ENCODE peak calls at places on chromosome 4, in seven cellular contexts. One of them, this sample, is unnamed.

GRCh38 chr4:147596976-147597375 is 20.2 kb upstream of the TMEM184C start:
- DNase-seq in GM23338: no peak
- DNase-seq in GM23248: peak; percentile 83
- DNase-seq in HCT116: no peak
- DNase-seq in mammary epithelial cell: peak; percentile 64
- DNase-seq in astrocyte: peak; percentile 86
- DNase-seq in endothelial cell of umbilical vein: peak; percentile 76
- DNase-seq in this sample: no peak

GRCh38 chr4:141746026-141746425 is 109.6 kb downstream of the IL15 start:
- DNase-seq in GM23338: no peak
- DNase-seq in GM23248: no peak
- DNase-seq in HCT116: no peak
- DNase-seq in mammary epithelial cell: no peak
- DNase-seq in astrocyte: peak; percentile 3
- DNase-seq in endothelial cell of umbilical vein: peak; percentile 78
- DNase-seq in this sample: no peak

GRCh38 chr4:109890076-109890475 is 22.6 kb upstream of the EGF start:
- DNase-seq in GM23338: no peak
- DNase-seq in GM23248: no peak
- DNase-seq in HCT116: no peak
- DNase-seq in mammary epithelial cell: no peak
- DNase-seq in astrocyte: no peak
- DNase-seq in endothelial cell of umbilical vein: no peak
- DNase-seq in this sample: no peak

GRCh38 chr4:70190579-70190978 is 4.9 kb upstream of the ODAM start:
- DNase-seq in GM23338: peak; percentile 16
- DNase-seq in GM23248: no peak
- DNase-seq in HCT116: no peak
- DNase-seq in mammary epithelial cell: no peak
- DNase-seq in astrocyte: no peak
- DNase-seq in endothelial cell of umbilical vein: no peak
- DNase-seq in this sample: no peak

GRCh38 chr4:26856906-26857277 is 3.7 kb upstream of the STIM2 start:
- DNase-seq in GM23338: no peak
- DNase-seq in GM23248: peak; percentile 18
- DNase-seq in HCT116: no peak
- DNase-seq in mammary epithelial cell: no peak
- DNase-seq in astrocyte: no peak
- DNase-seq in endothelial cell of umbilical vein: peak; percentile 6
- DNase-seq in this sample: no peak

GRCh38 chr4:151730003-151730559 is 30.7 kb downstream of the GATB start:
- DNase-seq in GM23338: peak; percentile 46
- DNase-seq in GM23248: peak; percentile 22
- DNase-seq in HCT116: peak; percentile 10
- DNase-seq in mammary epithelial cell: peak; percentile 96
- DNase-seq in astrocyte: peak; percentile 10
- DNase-seq in endothelial cell of umbilical vein: no peak
- DNase-seq in this sample: no peak

GRCh38 chr4:70936200-70936787 is 34.1 kb downstream of the MOB1B start:
- DNase-seq in GM23338: no peak
- DNase-seq in GM23248: no peak
- DNase-seq in HCT116: no peak
- DNase-seq in mammary epithelial cell: no peak
- DNase-seq in astrocyte: peak; percentile 37
- DNase-seq in endothelial cell of umbilical vein: no peak
- DNase-seq in this sample: no peak

GRCh38 chr4:35125995-35126712 is 1118.2 kb downstream of the ARAP2 start:
- DNase-seq in GM23338: no peak
- DNase-seq in GM23248: no peak
- DNase-seq in HCT116: no peak
- DNase-seq in mammary epithelial cell: no peak
- DNase-seq in astrocyte: no peak
- DNase-seq in endothelial cell of umbilical vein: no peak
- DNase-seq in this sample: no peak

GRCh38 chr4:165016971-165017370 is 14.8 kb upstream of the TRIM60 start:
- DNase-seq in GM23338: peak; percentile 79
- DNase-seq in GM23248: peak; percentile 36
- DNase-seq in HCT116: peak; percentile 32
- DNase-seq in mammary epithelial cell: no peak
- DNase-seq in astrocyte: no peak
- DNase-seq in endothelial cell of umbilical vein: no peak
- DNase-seq in this sample: peak; percentile 14

DNA sequence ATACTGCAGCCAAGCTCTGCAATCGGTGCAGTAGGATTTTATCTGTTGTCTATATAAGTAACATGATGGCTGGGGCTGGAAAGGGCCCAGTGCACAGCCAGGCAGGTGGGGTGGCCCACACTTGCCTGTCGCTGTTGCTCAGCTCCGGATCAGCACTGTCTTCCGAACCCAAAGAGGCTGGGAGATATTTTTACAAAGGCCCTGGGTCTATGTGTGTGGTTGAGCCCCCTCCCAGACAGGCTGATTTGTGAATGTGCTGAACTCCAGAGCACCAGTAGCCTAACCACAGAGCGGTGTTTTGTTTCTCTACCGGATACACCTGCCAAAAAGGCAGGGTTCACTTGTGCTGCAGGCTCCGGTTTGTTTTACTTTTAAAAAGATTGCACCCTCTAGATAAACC is 33.5 kb upstream of the CHRNA9 start:
- DNase-seq in GM23338: no peak
- DNase-seq in GM23248: no peak
- DNase-seq in HCT116: no peak
- DNase-seq in mammary epithelial cell: no peak
- DNase-seq in astrocyte: no peak
- DNase-seq in endothelial cell of umbilical vein: no peak
- DNase-seq in this sample: no peak
- H3K27ac ChIP-seq in GM23338: no peak overlapping the region
- H3K27ac ChIP-seq in GM23248: no peak overlapping the region
- H3K27ac ChIP-seq in HCT116: no peak overlapping the region
- H3K27ac ChIP-seq in mammary epithelial cell: no peak overlapping the region
- H3K27ac ChIP-seq in astrocyte: no peak overlapping the region
- H3K27ac ChIP-seq in endothelial cell of umbilical vein: no peak overlapping the region
- H3K27ac ChIP-seq in this sample: no peak overlapping the region

DNA sequence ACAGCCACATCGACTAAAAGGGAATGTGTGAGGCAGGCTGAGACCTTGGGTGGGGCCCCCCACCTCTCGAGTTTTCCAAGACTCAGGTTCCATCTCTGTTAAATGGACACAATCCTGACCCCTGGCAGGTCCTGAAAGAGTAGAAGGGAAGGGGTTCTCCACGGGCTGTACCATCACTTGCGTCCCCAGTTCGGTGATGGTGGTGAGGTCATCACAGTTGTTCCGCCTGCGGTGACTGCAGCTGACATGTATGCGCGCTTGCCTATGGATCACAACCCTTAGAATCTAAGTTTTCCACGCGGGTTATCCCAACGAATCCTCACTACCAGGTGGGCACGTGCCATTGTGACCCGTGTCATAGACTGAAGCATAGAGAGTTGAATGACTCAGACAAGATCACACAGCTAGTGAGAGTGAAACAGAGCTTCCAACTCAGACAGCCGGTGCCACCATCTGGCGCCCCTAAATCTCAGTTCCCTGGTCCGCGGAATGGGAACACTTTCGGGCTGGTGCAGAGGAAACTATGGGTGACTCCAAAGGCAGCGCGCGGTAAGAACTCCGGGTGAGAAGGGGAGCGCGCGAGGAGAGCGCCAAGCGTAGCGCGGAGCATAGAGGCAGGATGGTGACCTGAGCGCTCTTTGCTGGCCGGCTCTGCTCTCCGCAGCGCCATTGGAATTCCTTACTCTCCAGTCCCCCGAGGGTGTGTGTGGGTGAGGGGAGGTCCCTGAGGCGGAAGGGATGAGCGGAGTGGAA is 10.4 kb downstream of the MSX1 start:
- DNase-seq in GM23338: peak; percentile 85
- DNase-seq in GM23248: peak; percentile 58
- DNase-seq in HCT116: no peak
- DNase-seq in mammary epithelial cell: no peak
- DNase-seq in astrocyte: no peak
- DNase-seq in endothelial cell of umbilical vein: no peak
- DNase-seq in this sample: peak; percentile 74
- TF ChIP-seq EZH2 in GM23338: peak; percentile 90
- TF ChIP-seq EZH2 in GM23248: no peak
- TF ChIP-seq EZH2 in HCT116: no peak
- TF ChIP-seq EZH2 in mammary epithelial cell: peak; percentile 68
- TF ChIP-seq EZH2 in astrocyte: peak; percentile 54
- TF ChIP-seq EZH2 in endothelial cell of umbilical vein: peak; percentile 24
- TF ChIP-seq EZH2 in this sample: peak; percentile 10

GRCh38 chr4:76758290-76758882 is 139.6 kb downstream of the SOWAHB start:
- DNase-seq in GM23338: peak; percentile 69
- DNase-seq in GM23248: peak; percentile 86
- DNase-seq in HCT116: peak; percentile 42
- DNase-seq in mammary epithelial cell: peak; percentile 55
- DNase-seq in astrocyte: peak; percentile 58
- DNase-seq in endothelial cell of umbilical vein: peak; percentile 78
- DNase-seq in this sample: peak; percentile 51

GRCh38 chr4:76756416-76756815 is 141.5 kb downstream of the SOWAHB start:
- DNase-seq in GM23338: no peak
- DNase-seq in GM23248: no peak
- DNase-seq in HCT116: no peak
- DNase-seq in mammary epithelial cell: no peak
- DNase-seq in astrocyte: no peak
- DNase-seq in endothelial cell of umbilical vein: no peak
- DNase-seq in this sample: no peak

GRCh38 chr4:76758996-76759395 is 138.9 kb downstream of the SOWAHB start:
- DNase-seq in GM23338: no peak
- DNase-seq in GM23248: peak; percentile 67
- DNase-seq in HCT116: no peak
- DNase-seq in mammary epithelial cell: no peak
- DNase-seq in astrocyte: peak; percentile 31
- DNase-seq in endothelial cell of umbilical vein: no peak
- DNase-seq in this sample: no peak

GRCh38 chr4:76755756-76756155 is 142.2 kb downstream of the SOWAHB start:
- DNase-seq in GM23338: no peak
- DNase-seq in GM23248: no peak
- DNase-seq in HCT116: no peak
- DNase-seq in mammary epithelial cell: no peak
- DNase-seq in astrocyte: peak; percentile 51
- DNase-seq in endothelial cell of umbilical vein: no peak
- DNase-seq in this sample: no peak

GRCh38 chr4:76757418-76757910 is 140.5 kb downstream of the SOWAHB start:
- DNase-seq in GM23338: no peak
- DNase-seq in GM23248: no peak
- DNase-seq in HCT116: no peak
- DNase-seq in mammary epithelial cell: no peak
- DNase-seq in astrocyte: no peak
- DNase-seq in endothelial cell of umbilical vein: no peak
- DNase-seq in this sample: no peak
- H3K27ac ChIP-seq in GM23338: peak overlapping the region; percentile 72
- H3K27ac ChIP-seq in GM23248: peak overlapping the region; percentile 40
- H3K27ac ChIP-seq in HCT116: no peak overlapping the region
- H3K27ac ChIP-seq in mammary epithelial cell: no peak overlapping the region
- H3K27ac ChIP-seq in astrocyte: no peak overlapping the region
- H3K27ac ChIP-seq in endothelial cell of umbilical vein: no peak overlapping the region
- H3K27ac ChIP-seq in this sample: no peak overlapping the region

GRCh38 chr4:41880840-41881831 is 54.1 kb upstream of the TMEM33 start:
- DNase-seq in GM23338: peak; percentile 73
- DNase-seq in GM23248: peak; percentile 26
- DNase-seq in HCT116: no peak
- DNase-seq in mammary epithelial cell: no peak
- DNase-seq in astrocyte: no peak
- DNase-seq in endothelial cell of umbilical vein: no peak
- DNase-seq in this sample: peak; percentile 70

GRCh38 chr4:41880022-41880837 is 55.0 kb upstream of the TMEM33 start:
- DNase-seq in GM23338: peak; percentile 42
- DNase-seq in GM23248: no peak
- DNase-seq in HCT116: no peak
- DNase-seq in mammary epithelial cell: no peak
- DNase-seq in astrocyte: no peak
- DNase-seq in endothelial cell of umbilical vein: no peak
- DNase-seq in this sample: peak; percentile 39

GRCh38 chr4:41883988-41884737 is 51.1 kb upstream of the TMEM33 start:
- DNase-seq in GM23338: no peak
- DNase-seq in GM23248: no peak
- DNase-seq in HCT116: no peak
- DNase-seq in mammary epithelial cell: no peak
- DNase-seq in astrocyte: no peak
- DNase-seq in endothelial cell of umbilical vein: no peak
- DNase-seq in this sample: no peak

GRCh38 chr4:41881931-41882621 is 53.2 kb upstream of the TMEM33 start:
- DNase-seq in GM23338: peak; percentile 71
- DNase-seq in GM23248: peak; percentile 19
- DNase-seq in HCT116: no peak
- DNase-seq in mammary epithelial cell: no peak
- DNase-seq in astrocyte: no peak
- DNase-seq in endothelial cell of umbilical vein: no peak
- DNase-seq in this sample: peak; percentile 52

GRCh38 chr4:41882622-41883347 is 52.4 kb upstream of the TMEM33 start:
- DNase-seq in GM23338: peak; percentile 57
- DNase-seq in GM23248: peak; percentile 59
- DNase-seq in HCT116: no peak
- DNase-seq in mammary epithelial cell: peak; percentile 21
- DNase-seq in astrocyte: no peak
- DNase-seq in endothelial cell of umbilical vein: peak; percentile 35
- DNase-seq in this sample: peak; percentile 72
- TF ChIP-seq EZH2 in GM23338: peak; percentile 90
- TF ChIP-seq EZH2 in GM23248: peak; percentile 97
- TF ChIP-seq EZH2 in HCT116: no peak
- TF ChIP-seq EZH2 in mammary epithelial cell: no peak
- TF ChIP-seq EZH2 in astrocyte: no peak
- TF ChIP-seq EZH2 in endothelial cell of umbilical vein: no peak
- TF ChIP-seq EZH2 in this sample: peak; percentile 97